ENCODE peak calls at places on chromosomes 3 and 15, in eight cellular contexts. D is esophagus squamous epithelium; J is naive thymus-derived CD4-positive, alpha-beta T cell; G is amniotic stem cell; R is stimulated activated CD8-positive, alpha-beta memory T cell treated with anti-CD3 and anti-CD28 coated beads, Interleukin-4, amount 100 ng/mL, for 24 hours; M is T-helper 9 cell; C is lower lobe of right lung; S is CMK. X is an unnamed sample.

GRCh38 chr3:69200384-69201068 is 78.1 kb upstream of the LMOD3 start:
- DNase-seq in D (no peak), J (no peak), G (no peak), R (peak), M (peak), C (no peak), S (no peak), X (peak)

GRCh38 chr15:55289011-55289572 is 521 bp downstream of the RAB27A start:
- DNase-seq in D (no peak), J (peak), G (no peak), R (no peak), M (peak), C (peak), S (no peak), X (peak)

GRCh38 chr3:190193210-190193609 is 72.5 kb upstream of the P3H2 start:
- DNase-seq in D (no peak), J (no peak), G (no peak), R (no peak), M (no peak), C (no peak), S (no peak), X (no peak)

GRCh38 chr3:32684029-32684799 is 774 bp upstream of the CNOT10 start:
- DNase-seq in D (no peak), J (no peak), G (no peak), R (no peak), M (no peak), C (no peak), S (no peak), X (no peak)

GRCh38 chr15:66440501-66440900 is 53.8 kb downstream of the MAP2K1 start:
- DNase-seq in D (no peak), J (no peak), G (no peak), R (no peak), M (no peak), C (no peak), S (no peak), X (no peak)

GRCh38 chr15:42890161-42890913 is 30.2 kb downstream of the TTBK2 start:
- DNase-seq in D (no peak), J (no peak), G (no peak), R (no peak), M (no peak), C (no peak), S (no peak), X (no peak)

GRCh38 chr15:66931768-66932633 is 133.4 kb upstream of the SMAD3 start:
- DNase-seq in D (no peak), J (no peak), G (no peak), R (no peak), M (no peak), C (no peak), S (no peak), X (no peak)

GRCh38 chr3:47882338-47882737 is 79.4 kb downstream of the DHX30 start:
- DNase-seq in D (no peak), J (no peak), G (no peak), R (no peak), M (no peak), C (no peak), S (no peak), X (no peak)

GRCh38 chr3:151592287-151592686 is 131.4 kb upstream of the IGSF10 start:
- DNase-seq in D (no peak), J (no peak), G (no peak), R (no peak), M (no peak), C (no peak), S (no peak), X (no peak)

GRCh38 chr15:52020253-52021085 is 1.4 kb downstream of the MAPK6 start:
- DNase-seq in D (no peak), J (peak), G (no peak), R (no peak), M (no peak), C (no peak), S (no peak), X (peak)

GRCh38 chr3:197417896-197418618 is 119.6 kb upstream of the DLG1 start:
- DNase-seq in D (no peak), J (no peak), G (no peak), R (no peak), M (no peak), C (no peak), S (no peak), X (no peak)

GRCh38 chr15:69342460-69343076 is 43.9 kb downstream of the PAQR5 start:
- DNase-seq in D (no peak), J (no peak), G (no peak), R (no peak), M (no peak), C (no peak), S (no peak), X (no peak)

GRCh38 chr3:184158394-184158793 is 3.2 kb downstream of the DVL3 start:
- DNase-seq in D (no peak), J (no peak), G (no peak), R (no peak), M (no peak), C (no peak), S (no peak), X (no peak)

GRCh38 chr15:95448531-95449210 is 881.8 kb upstream of the NR2F2 start:
- DNase-seq in D (no peak), J (no peak), G (no peak), R (no peak), M (no peak), C (no peak), S (no peak), X (no peak)

GRCh38 chr3:141602706-141603105 is 115.9 kb downstream of the RASA2 start:
- DNase-seq in D (no peak), J (no peak), G (no peak), R (no peak), M (no peak), C (no peak), S (no peak), X (no peak)

GRCh38 chr3:29141912-29142262 is 139.0 kb upstream of the RBMS3 start:
- DNase-seq in D (no peak), J (no peak), G (no peak), R (no peak), M (no peak), C (no peak), S (no peak), X (no peak)

GRCh38 chr15:87618203-87618725 is 638.3 kb downstream of the NTRK3 start:
- DNase-seq in D (no peak), J (no peak), G (no peak), R (no peak), M (no peak), C (no peak), S (no peak), X (no peak)

GRCh38 chr15:48717458-48717857 is 71.9 kb upstream of the FBN1 start:
- DNase-seq in D (no peak), J (no peak), G (no peak), R (no peak), M (no peak), C (no peak), S (no peak), X (no peak)

GRCh38 chr3:46695177-46695961 is 1.9 kb upstream of the ALS2CL start:
- DNase-seq in D (no peak), J (peak), G (no peak), R (no peak), M (peak), C (peak), S (peak), X (no peak)

GRCh38 chr3:44880284-44880683 is 5.9 kb downstream of the TGM4 start:
- DNase-seq in D (no peak), J (no peak), G (no peak), R (no peak), M (no peak), C (no peak), S (no peak), X (no peak)

GRCh38 chr3:153614563-153614962 is 452.5 kb downstream of the RAP2B start:
- DNase-seq in D (no peak), J (no peak), G (peak), R (no peak), M (no peak), C (no peak), S (no peak), X (no peak)

GRCh38 chr15:77386626-77387025 is 33.3 kb downstream of the PEAK1 start:
- DNase-seq in D (no peak), J (no peak), G (no peak), R (no peak), M (no peak), C (no peak), S (no peak), X (no peak)